ENCODE peak calls at places on chromosomes 2 and 18, in six cellular contexts. O, A, E, D, C and U are unnamed samples.

GRCh38 chr18:80175451-80176235 is 66.6 kb downstream of the ADNP2 start:
- DNase-seq in O (no peak), A (peak), E (peak), D (no peak), C (no peak), U (no peak)

GRCh38 chr2:74585406-74586182 is 31.1 kb downstream of the DOK1 start:
- DNase-seq in O (no peak), A (no peak), E (no peak), D (peak), C (no peak), U (no peak)

GRCh38 chr2:36695746-36696415 is 626 bp upstream of the VIT start:
- DNase-seq in O (no peak), A (no peak), E (no peak), D (no peak), C (peak), U (no peak)

GRCh38 chr2:26681656-26682055 is 10.9 kb upstream of the KCNK3 start:
- DNase-seq in O (peak), A (no peak), E (no peak), D (no peak), C (no peak), U (no peak)

GRCh38 chr2:157433335-157433890 is 10.5 kb downstream of the CYTIP start:
- DNase-seq in O (no peak), A (peak), E (no peak), D (no peak), C (no peak), U (peak)

GRCh38 chr2:14219306-14219705 is 413.2 kb upstream of the LRATD1 start:
- DNase-seq in O (no peak), A (no peak), E (no peak), D (no peak), C (no peak), U (no peak)

GRCh38 chr2:219551863-219552381 is 8.1 kb downstream of the TMEM198 start:
- DNase-seq in O (no peak), A (no peak), E (no peak), D (no peak), C (peak), U (no peak)

GRCh38 chr2:184598313-184599053 is at the start of gene ZNF804A:
- DNase-seq in O (no peak), A (peak), E (no peak), D (peak), C (peak), U (no peak)

GRCh38 chr2:131154071-131154531 is 49.0 kb downstream of the PLEKHB2 start:
- DNase-seq in O (no peak), A (peak), E (peak), D (peak), C (peak), U (no peak)

GRCh38 chr2:98311771-98312545 is 34.3 kb upstream of the CNGA3 start:
- DNase-seq in O (no peak), A (no peak), E (no peak), D (no peak), C (no peak), U (no peak)

GRCh38 chr2:96097951-96098823 is 18.2 kb downstream of the ADRA2B start:
- DNase-seq in O (peak), A (no peak), E (no peak), D (no peak), C (no peak), U (no peak)

GRCh38 chr18:35376393-35376741 is 770 bp downstream of the ZNF396 start:
- DNase-seq in O (no peak), A (peak), E (no peak), D (peak), C (no peak), U (no peak)

GRCh38 chr2:224369028-224369632 is 32.8 kb downstream of the FAM124B start:
- DNase-seq in O (no peak), A (peak), E (no peak), D (peak), C (peak), U (peak)